ENCODE peak calls at places on chromosome X, in six cellular contexts. T is T-helper 2 cell; J is bronchial epithelial cell; X is NCI-H460; Z is frontal cortex; C is stimulated activated CD4-positive, alpha-beta T cell treated with anti-CD3 and anti-CD28 coated beads, Interleukin-2, amount 100 ng/mL, for 24 hours. A is an unnamed sample.

GRCh38 chrX:37755073-37755472 is 24.8 kb upstream of the CYBB start:
- DNase-seq in T (no peak), J (no peak), X (no peak), Z (no peak), C (no peak), A (no peak)

GRCh38 chrX:35291013-35291412 is 348.4 kb downstream of the FAM47B start:
- DNase-seq in T (no peak), J (no peak), X (no peak), Z (no peak), C (no peak), A (no peak)

GRCh38 chrX:72477787-72478186 is 94.9 kb downstream of the HDAC8 start:
- DNase-seq in T (no peak), J (no peak), X (no peak), Z (no peak), C (no peak), A (no peak)

GRCh38 chrX:138014577-138014976 is 448.6 kb downstream of the ZIC3 start:
- DNase-seq in T (no peak), J (no peak), X (no peak), Z (no peak), C (no peak), A (no peak)

GRCh38 chrX:46994096-46994495 is 81.9 kb downstream of the JADE3 start:
- DNase-seq in T (no peak), J (no peak), X (no peak), Z (no peak), C (no peak), A (no peak)

GRCh38 chrX:56232221-56233082 is at the start of gene KLF8:
- DNase-seq in T (no peak), J (peak), X (peak), Z (no peak), C (peak), A (peak)

GRCh38 chrX:44828008-44828605 is 15.7 kb upstream of the DUSP21 start:
- DNase-seq in T (no peak), J (peak), X (peak), Z (no peak), C (no peak), A (no peak)

GRCh38 chrX:7059214-7059838 is 88.2 kb upstream of the STS start:
- DNase-seq in T (no peak), J (no peak), X (no peak), Z (no peak), C (no peak), A (no peak)

GRCh38 chrX:84729809-84730208 is 227.6 kb upstream of the HDX start:
- DNase-seq in T (no peak), J (peak), X (peak), Z (peak), C (no peak), A (peak)

GRCh38 chrX:154138857-154139256 is 5.2 kb upstream of the OPN1LW start:
- DNase-seq in T (no peak), J (no peak), X (no peak), Z (no peak), C (no peak), A (no peak)